ENCODE peak calls at places on chromosomes 6 and 20, in nine cellular contexts. D is hypothalamus; Q is neural crest cell; Y is NCI-H2081; N is NCI-H524; B is ELR; G is central memory CD8-positive, alpha-beta T cell; H is effector CD4-positive, alpha-beta T cell; I is Peyer's patch. F is an unnamed sample.

GRCh38 chr6:119351005-119351394 is 1.4 kb upstream of the MAN1A1 start:
- DNase-seq in Q (no peak), Y (no peak), G (no peak), N (peak), D (no peak), H (no peak), I (no peak), B (peak), F (no peak)

GRCh38 chr6:41503841-41504525 is 42.2 kb upstream of the FOXP4 start:
- DNase-seq in Q (no peak), Y (no peak), D (no peak), N (no peak), I (no peak), B (peak), G (no peak), H (no peak), F (peak)

GRCh38 chr6:129073651-129074419 is 190.9 kb downstream of the LAMA2 start:
- DNase-seq in I (no peak), H (no peak), G (no peak), N (no peak), D (no peak), Q (no peak), Y (no peak), B (no peak), F (no peak)

GRCh38 chr20:9344080-9344920 is 170.1 kb upstream of the LAMP5 start:
- DNase-seq in H (no peak), N (no peak), I (no peak), B (peak), Y (peak), D (no peak), G (no peak), Q (no peak), F (no peak)

GRCh38 chr6:39824030-39824926 is 32.1 kb downstream of the DAAM2 start:
- DNase-seq in N (no peak), H (no peak), B (no peak), Q (no peak), G (no peak), I (no peak), Y (no peak), D (peak), F (no peak)

GRCh38 chr6:127518710-127519468 is at the start of gene MTCL3:
- DNase-seq in Y (peak), N (peak), B (peak), Q (peak), H (no peak), G (no peak), I (no peak), D (peak), F (no peak)

GRCh38 chr6:135692426-135692825 is 159.1 kb upstream of the PDE7B start:
- DNase-seq in N (no peak), D (no peak), Y (no peak), G (no peak), B (no peak), I (no peak), Q (no peak), H (no peak), F (no peak)

GRCh38 chr20:39364320-39364719 is 402.2 kb downstream of the DHX35 start:
- DNase-seq in D (no peak), B (no peak), Y (no peak), H (no peak), N (no peak), I (no peak), G (no peak), Q (no peak), F (no peak)